ENCODE peak calls at places on chromosome 7, in eight cellular contexts. V is GM03348, Q is lower leg skin, U is left ventricle myocardium inferior, O is T-helper 2 cell, C is hypothalamus, L is NCI-H774, K is ELR. G is an unnamed sample.

GRCh38 chr7:58086871-58087535 is 637.0 kb downstream of the ZNF716 start:
- DNase-seq in O (no peak), Q (peak; percentile 78), V (peak; percentile 1), K (no peak), L (no peak), U (no peak), C (no peak), G (no peak)

GRCh38 chr7:120259382-120259781 is 13.6 kb upstream of the KCND2 start:
- DNase-seq in Q (no peak), C (no peak), O (no peak), U (no peak), K (peak; percentile 49), L (no peak), V (peak; percentile 37), G (no peak)

GRCh38 chr7:42227523-42227922 is 9.5 kb downstream of the GLI3 start:
- DNase-seq in V (no peak), U (no peak), C (no peak), K (no peak), Q (no peak), O (no peak), L (no peak), G (peak; percentile 8)

GRCh38 chr7:47352394-47352968 is 229.4 kb downstream of the TNS3 start:
- DNase-seq in L (no peak), Q (peak; percentile 61), O (no peak), K (no peak), U (no peak), C (no peak), V (no peak), G (no peak)

GRCh38 chr7:19681596-19681995 is 27.2 kb downstream of the POLR1F start:
- DNase-seq in V (no peak), U (no peak), Q (no peak), K (no peak), C (no peak), O (no peak), L (no peak), G (no peak)

GRCh38 chr7:9681284-9681683 is 1247.9 kb downstream of the NXPH1 start:
- DNase-seq in O (no peak), V (no peak), L (no peak), K (no peak), Q (no peak), C (no peak), U (no peak), G (no peak)

GRCh38 chr7:41933427-41933826 is 230.5 kb upstream of the INHBA start:
- DNase-seq in C (no peak), O (no peak), K (no peak), L (no peak), V (no peak), Q (no peak), U (no peak), G (no peak)

GRCh38 chr7:26084418-26084817 is 67.6 kb upstream of the NFE2L3 start:
- DNase-seq in U (no peak), V (no peak), L (no peak), K (no peak), C (no peak), Q (no peak), O (no peak), G (no peak)

GRCh38 chr7:158107806-158108205 is 479.8 kb downstream of the PTPRN2 start:
- DNase-seq in V (no peak), Q (peak; percentile 53), C (no peak), O (no peak), L (no peak), K (no peak), U (no peak), G (no peak)

GRCh38 chr7:102439963-102440795 is 6.8 kb downstream of the ORAI2 start:
- DNase-seq in C (no peak), O (no peak), V (peak; percentile 76), U (peak; percentile 68), Q (no peak), L (no peak), K (peak; percentile 94), G (peak; percentile 79)

GRCh38 chr7:22622386-22622785 is 104.6 kb upstream of the IL6 start:
- DNase-seq in K (no peak), C (no peak), O (no peak), L (no peak), Q (no peak), U (no peak), V (no peak), G (no peak)

GRCh38 chr7:16594061-16594460 is 51.5 kb downstream of the ANKMY2 start:
- DNase-seq in Q (no peak), L (no peak), U (no peak), O (no peak), C (no peak), K (peak; percentile 47), V (no peak), G (no peak)

G was measured in small intestine.